ENCODE peak calls at places on chromosomes 5 and 9, in nine cellular contexts. J, H, G, Y, P, W, V, B and C are unnamed samples.

GRCh38 chr5:173969167-173970049 is 19.6 kb upstream of the C5orf47 start:
- DNase-seq in G (no peak), J (no peak), Y (no peak), B (no peak), V (peak), W (peak), H (peak), P (peak), C (peak)

GRCh38 chr5:86917117-86917579 is 299.4 kb downstream of the COX7C start:
- DNase-seq in W (peak), H (no peak), G (no peak), V (peak), B (no peak), Y (no peak), P (no peak), J (peak), C (peak)

GRCh38 chr9:135479469-135480052 is at the start of gene PPP1R26:
- DNase-seq in G (peak), B (no peak), V (peak), H (peak), Y (no peak), J (peak), W (no peak), P (no peak), C (no peak)

GRCh38 chr5:140916325-140916724 is 9.8 kb upstream of the PCDHAC1 start:
- DNase-seq in B (no peak), Y (no peak), W (no peak), V (peak), J (no peak), P (no peak), H (no peak), G (no peak), C (no peak)

GRCh38 chr9:95406114-95406513 is 88.6 kb upstream of the FANCC start:
- DNase-seq in P (no peak), V (no peak), Y (no peak), B (no peak), W (no peak), G (no peak), J (no peak), H (no peak), C (peak)

GRCh38 chr9:84136119-84136868 is 155.7 kb downstream of the RMI1 start:
- DNase-seq in J (no peak), B (no peak), V (peak), Y (no peak), P (no peak), W (peak), G (no peak), H (no peak), C (no peak)

GRCh38 chr9:108787664-108788048 is 68.1 kb downstream of the ACTL7B start:
- DNase-seq in Y (no peak), J (no peak), W (no peak), B (no peak), H (no peak), P (no peak), V (no peak), G (no peak), C (no peak)

GRCh38 chr5:132414634-132415377 is 45.3 kb downstream of the SLC22A5 start:
- DNase-seq in G (no peak), Y (no peak), J (no peak), W (peak), V (peak), H (no peak), P (no peak), B (no peak), C (peak)

GRCh38 chr5:150302301-150303069 is at the start of gene ARSI:
- DNase-seq in G (peak), Y (no peak), W (peak), H (no peak), V (peak), P (peak), B (no peak), J (no peak), C (peak)

GRCh38 chr5:50699737-50700136 is 33.3 kb downstream of the PARP8 start:
- DNase-seq in G (no peak), B (no peak), Y (no peak), P (no peak), J (no peak), V (no peak), H (no peak), W (no peak), C (peak)

GRCh38 chr5:34656700-34657549 is 797 bp downstream of the RAI14 start:
- DNase-seq in W (peak), H (peak), P (no peak), B (peak), V (peak), Y (no peak), G (peak), J (no peak), C (peak)

GRCh38 chr9:114287001-114287762 is 35.7 kb upstream of the ORM1 start:
- DNase-seq in H (peak), V (no peak), P (no peak), B (no peak), Y (no peak), W (no peak), J (no peak), G (no peak), C (no peak)

GRCh38 chr5:124895236-124895635 is 148.8 kb upstream of the ZNF608 start:
- DNase-seq in J (no peak), P (no peak), H (no peak), W (no peak), Y (no peak), V (no peak), G (no peak), B (no peak), C (peak)

GRCh38 chr5:148884339-148885020 is 58.1 kb downstream of the ADRB2 start:
- DNase-seq in G (no peak), B (no peak), V (no peak), Y (no peak), J (no peak), P (no peak), W (no peak), H (no peak), C (no peak)

GRCh38 chr9:124590886-124591641 is 83.9 kb upstream of the NR5A1 start:
- DNase-seq in W (no peak), H (no peak), J (no peak), V (no peak), B (no peak), G (no peak), Y (no peak), P (no peak), C (no peak)

GRCh38 chr5:135439426-135440205 is 7.5 kb downstream of the DCANP1 start:
- DNase-seq in H (no peak), B (no peak), V (no peak), J (no peak), W (no peak), G (no peak), P (no peak), Y (no peak), C (no peak)

GRCh38 chr5:32291591-32291990 is 21.1 kb downstream of the MTMR12 start:
- DNase-seq in G (no peak), H (no peak), V (no peak), B (no peak), P (no peak), J (no peak), Y (no peak), W (no peak), C (no peak)

GRCh38 chr5:82879089-82879488 is 198.1 kb downstream of the TMEM167A start:
- DNase-seq in W (no peak), B (no peak), H (no peak), J (no peak), P (no peak), G (no peak), Y (no peak), V (no peak), C (no peak)

GRCh38 chr9:73023025-73023541 is 70.2 kb upstream of the ALDH1A1 start:
- DNase-seq in P (peak), W (peak), V (peak), H (no peak), Y (peak), J (peak), G (peak), B (peak), C (peak)

GRCh38 chr5:95403996-95404395 is 12.8 kb downstream of the FAM81B start:
- DNase-seq in H (no peak), W (peak), P (no peak), G (no peak), B (no peak), V (peak), Y (no peak), J (no peak), C (no peak)

GRCh38 chr9:18910435-18910834 is 122.6 kb downstream of the SAXO1 start:
- DNase-seq in V (no peak), B (no peak), G (no peak), H (no peak), Y (no peak), W (peak), J (no peak), P (no peak), C (no peak)

GRCh38 chr5:74801941-74802340 is 34.9 kb downstream of the NSA2 start:
- DNase-seq in V (peak), Y (no peak), J (no peak), P (no peak), G (no peak), H (no peak), B (no peak), W (peak), C (no peak)

GRCh38 chr5:171681061-171681460 is 104.6 kb upstream of the SMIM23 start:
- DNase-seq in G (no peak), V (no peak), J (no peak), W (no peak), B (no peak), Y (no peak), P (no peak), H (no peak), C (no peak)

GRCh38 chr5:174837919-174838902 is 113.8 kb downstream of the MSX2 start:
- DNase-seq in J (no peak), V (peak), H (no peak), P (no peak), G (no peak), W (peak), B (no peak), Y (peak), C (peak)

GRCh38 chr9:137397675-137398423 is 25.1 kb downstream of the EXD3 start:
- DNase-seq in H (no peak), P (no peak), B (no peak), V (no peak), G (no peak), Y (no peak), J (no peak), W (no peak), C (no peak)

GRCh38 chr9:129283290-129283691 is 105.2 kb upstream of the IER5L start:
- DNase-seq in B (no peak), Y (no peak), V (no peak), H (peak), W (no peak), P (no peak), J (no peak), G (no peak), C (no peak)

GRCh38 chr5:81265101-81265500 is 32.0 kb downstream of the CKMT2 start:
- DNase-seq in G (no peak), J (no peak), P (no peak), H (no peak), B (no peak), Y (peak), W (peak), V (no peak), C (peak)

GRCh38 chr5:169576181-169576598 is 7.4 kb upstream of the SPDL1 start:
- DNase-seq in H (no peak), J (no peak), B (no peak), Y (peak), W (peak), P (peak), V (peak), G (no peak), C (peak)

GRCh38 chr5:53160895-53161294 is 51.3 kb upstream of the MOCS2 start:
- DNase-seq in W (no peak), H (no peak), Y (no peak), P (no peak), J (no peak), V (no peak), G (no peak), B (no peak), C (no peak)

GRCh38 chr9:87546704-87547103 is 49.0 kb downstream of the DAPK1 start:
- DNase-seq in P (no peak), J (no peak), V (no peak), Y (no peak), G (no peak), B (no peak), H (no peak), W (peak), C (peak)

GRCh38 chr5:126269511-126269910 is 153.7 kb upstream of the GRAMD2B start:
- DNase-seq in P (no peak), J (no peak), W (no peak), H (no peak), V (no peak), B (no peak), G (no peak), Y (no peak), C (no peak)

GRCh38 chr9:6827370-6827949 is 69.7 kb downstream of the KDM4C start:
- DNase-seq in W (peak), B (peak), P (peak), Y (no peak), H (no peak), J (peak), G (no peak), V (peak), C (peak)

GRCh38 chr5:83026930-83027687 is 50.1 kb downstream of the TMEM167A start:
- DNase-seq in G (no peak), B (peak), P (no peak), V (no peak), Y (no peak), W (no peak), H (no peak), J (peak), C (peak)

GRCh38 chr9:114364123-114364522 is 23.7 kb downstream of the AKNA start:
- DNase-seq in G (no peak), W (peak), H (no peak), Y (peak), J (no peak), P (peak), V (peak), B (no peak), C (peak)

GRCh38 chr5:107805819-107806218 is 135.1 kb upstream of the EFNA5 start:
- DNase-seq in G (no peak), H (no peak), V (no peak), P (no peak), W (no peak), J (no peak), Y (no peak), B (no peak), C (no peak)

GRCh38 chr5:127705120-127705892 is 2.1 kb downstream of the CCDC192 start:
- DNase-seq in B (no peak), J (no peak), V (peak), P (peak), H (no peak), Y (no peak), G (no peak), W (peak), C (peak)

GRCh38 chr5:140827704-140828401 is at the start of gene PCDHA6:
- DNase-seq in V (no peak), J (no peak), Y (no peak), P (no peak), G (no peak), W (no peak), H (no peak), B (no peak), C (peak)

GRCh38 chr5:141704782-141705297 is 22.8 kb upstream of the ARAP3 start:
- DNase-seq in W (no peak), B (no peak), V (no peak), P (no peak), Y (no peak), H (no peak), G (no peak), J (no peak), C (no peak)

DNA sequence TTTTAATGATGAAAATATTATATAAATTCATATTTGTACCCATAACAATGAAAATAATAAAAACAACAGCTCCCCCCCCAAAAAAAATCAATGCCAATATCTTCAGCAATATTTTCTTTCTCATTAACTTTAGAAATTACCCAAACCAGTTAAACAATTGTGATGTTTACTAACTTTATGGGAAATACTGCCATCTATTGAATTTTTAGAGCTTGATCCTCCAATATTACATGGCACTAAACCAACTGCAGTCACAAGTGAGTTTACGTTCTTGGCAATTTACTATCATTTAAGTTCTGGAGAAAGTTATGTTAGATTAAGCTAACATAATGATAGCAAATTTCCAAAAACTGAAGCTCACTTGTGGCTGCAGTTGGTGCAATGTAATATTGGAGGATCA is 379.6 kb downstream of the CDH18 start:
- DNase-seq in P (no peak), V (peak), J (peak), W (peak), G (no peak), Y (no peak), B (no peak), H (no peak), C (peak)
- TF ChIP-seq CTCF in P (no peak), V (peak), J (peak), W (peak), G (no peak), Y (no peak), B (no peak), H (no peak), C (no peak)

GRCh38 chr9:83065233-83065632 is 2.3 kb upstream of the RASEF start:
- DNase-seq in H (no peak), Y (no peak), P (no peak), J (no peak), V (no peak), B (no peak), W (no peak), G (no peak), C (no peak)

GRCh38 chr9:83060557-83060956 is 2.4 kb downstream of the RASEF start:
- DNase-seq in H (no peak), V (peak), P (no peak), W (no peak), J (no peak), B (no peak), Y (no peak), G (no peak), C (no peak)

GRCh38 chr9:83062011-83062652 is 810 bp downstream of the RASEF start:
- DNase-seq in G (no peak), V (peak), P (no peak), W (peak), J (no peak), H (peak), B (no peak), Y (no peak), C (peak)

GRCh38 chr9:83061036-83061435 is 1.9 kb downstream of the RASEF start:
- DNase-seq in B (no peak), W (no peak), J (no peak), G (no peak), H (no peak), P (no peak), Y (no peak), V (peak), C (no peak)

DNA sequence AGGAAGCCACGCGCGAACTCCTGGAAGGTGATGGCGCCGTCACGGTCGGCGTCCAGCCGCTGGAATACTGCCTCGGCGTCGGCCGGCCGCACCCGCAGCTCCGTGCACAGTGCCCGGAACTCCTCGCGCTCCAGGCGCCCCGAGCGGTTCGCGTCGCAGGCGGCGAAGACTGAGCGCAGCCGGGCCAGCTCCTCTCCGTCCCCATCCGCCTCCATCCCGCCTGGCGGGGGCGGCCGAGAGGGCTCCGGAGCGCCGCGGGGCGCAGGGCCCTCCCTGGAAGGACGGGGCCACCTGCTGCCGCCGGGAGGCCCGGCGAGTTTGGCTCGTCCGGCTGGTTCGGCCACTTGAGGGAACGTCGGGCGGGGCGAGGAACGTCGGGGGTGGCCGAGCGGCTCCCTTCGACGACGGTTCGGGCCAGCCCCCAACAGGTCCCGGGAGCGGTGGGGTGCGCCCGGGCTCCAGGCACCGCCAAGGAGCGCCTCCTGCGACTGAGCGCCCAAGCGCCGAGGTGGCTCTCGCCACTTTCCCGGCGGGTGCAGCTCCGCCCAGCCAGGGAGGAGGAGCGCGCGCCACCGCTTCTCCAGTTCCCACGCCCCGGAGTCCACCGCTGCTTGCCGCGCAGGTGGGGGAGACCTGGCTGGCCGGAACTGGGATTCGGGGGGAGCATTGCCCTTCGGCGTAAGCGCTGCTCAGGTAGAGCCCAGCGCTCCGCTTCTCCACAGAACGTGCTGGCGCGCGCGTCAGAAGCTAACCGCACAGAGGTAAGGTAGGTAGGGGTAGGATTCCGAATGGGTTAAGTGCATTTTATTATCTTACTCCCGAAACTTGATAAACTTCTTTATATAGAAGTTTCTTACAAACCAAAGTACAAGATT is at the start of gene RASEF:
- DNase-seq in G (peak), J (no peak), V (peak), P (no peak), H (peak), Y (no peak), B (no peak), W (peak), C (peak)
- TF ChIP-seq CTCF in G (no peak), J (no peak), V (peak), P (no peak), H (peak), Y (peak), B (no peak), W (no peak), C (no peak)

GRCh38 chr9:68574150-68574549 is 33.5 kb upstream of the TMEM252 start:
- DNase-seq in Y (no peak), J (peak), W (no peak), G (no peak), H (no peak), V (peak), B (no peak), P (no peak), C (peak)
- TF ChIP-seq CTCF in Y (no peak), J (peak), W (peak), G (peak), H (peak), V (peak), B (peak), P (peak), C (peak)

GRCh38 chr5:153630546-153630945 is 140.1 kb downstream of the GRIA1 start:
- DNase-seq in H (no peak), Y (no peak), P (no peak), W (no peak), V (no peak), G (no peak), J (peak), B (no peak), C (no peak)

GRCh38 chr5:153625826-153626354 is 135.4 kb downstream of the GRIA1 start:
- DNase-seq in P (no peak), W (no peak), B (no peak), H (no peak), V (no peak), Y (no peak), G (no peak), J (no peak), C (no peak)

GRCh38 chr5:153626836-153627235 is 136.4 kb downstream of the GRIA1 start:
- DNase-seq in H (no peak), P (no peak), J (no peak), Y (no peak), V (no peak), B (no peak), G (no peak), W (no peak), C (no peak)

GRCh38 chr5:153629496-153629895 is 139.0 kb downstream of the GRIA1 start:
- DNase-seq in G (no peak), B (no peak), P (no peak), H (no peak), J (no peak), V (no peak), Y (no peak), W (peak), C (peak)

DNA sequence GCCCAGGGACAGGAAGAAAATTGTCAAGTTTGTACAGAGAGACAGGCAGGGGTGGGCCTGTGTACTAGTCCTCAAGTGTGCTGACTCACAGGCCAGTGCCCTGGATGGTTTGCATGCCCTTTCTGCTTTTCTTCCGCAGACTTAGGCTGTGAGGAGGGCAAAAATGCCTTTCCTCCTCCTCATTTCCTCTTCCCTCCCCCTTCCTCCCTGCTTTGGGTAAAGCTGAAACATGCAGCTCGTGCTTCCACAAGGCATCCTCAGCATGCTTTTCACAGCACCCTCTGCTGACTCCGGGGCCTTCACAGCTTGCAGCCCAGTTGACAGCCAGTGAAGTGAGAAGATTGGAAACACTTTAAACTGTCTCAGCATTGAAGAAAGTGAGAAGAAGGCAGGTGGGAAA is 138.6 kb downstream of the GRIA1 start:
- DNase-seq in J (peak), P (peak), G (no peak), H (peak), W (peak), V (peak), B (no peak), Y (peak), C (peak)
- TF ChIP-seq CTCF in J (peak), P (peak), G (no peak), H (peak), W (peak), V (peak), B (no peak), Y (peak), C (peak)